ENCODE peak calls at places on chromosome 1, in seven cellular contexts. One of them, this sample, is unnamed.

GRCh38 chr1:58152709-58153108 is 393.8 kb downstream of the OMA1 start:
- DNase-seq in left ventricle myocardium inferior: no peak
- DNase-seq in AG10803: no peak
- DNase-seq in GM12865: no peak
- DNase-seq in fibroblast of lung: no peak
- DNase-seq in kidney: no peak
- DNase-seq in ovary: no peak
- DNase-seq in this sample: no peak

GRCh38 chr1:69929278-69930057 is 275.9 kb downstream of the LRRC40 start:
- DNase-seq in kidney: no peak
- DNase-seq in ovary: no peak
- DNase-seq in GM12865: no peak
- DNase-seq in AG10803: peak
- DNase-seq in fibroblast of lung: no peak
- DNase-seq in left ventricle myocardium inferior: no peak
- DNase-seq in this sample: no peak

GRCh38 chr1:214331827-214332423 is 51.0 kb downstream of the SMYD2 start:
- DNase-seq in ovary: peak
- DNase-seq in fibroblast of lung: peak
- DNase-seq in AG10803: no peak
- DNase-seq in left ventricle myocardium inferior: no peak
- DNase-seq in kidney: no peak
- DNase-seq in GM12865: peak
- DNase-seq in this sample: peak

GRCh38 chr1:157105988-157106812 is 6.6 kb upstream of the ETV3L start:
- DNase-seq in kidney: no peak
- DNase-seq in left ventricle myocardium inferior: no peak
- DNase-seq in ovary: no peak
- DNase-seq in fibroblast of lung: peak
- DNase-seq in GM12865: peak
- DNase-seq in AG10803: peak
- DNase-seq in this sample: peak

GRCh38 chr1:7550981-7551380 is 220.1 kb upstream of the VAMP3 start:
- DNase-seq in AG10803: no peak
- DNase-seq in ovary: no peak
- DNase-seq in GM12865: no peak
- DNase-seq in kidney: peak
- DNase-seq in fibroblast of lung: no peak
- DNase-seq in left ventricle myocardium inferior: no peak
- DNase-seq in this sample: no peak

GRCh38 chr1:75317976-75318375 is 183.8 kb downstream of the LHX8 start:
- DNase-seq in ovary: no peak
- DNase-seq in fibroblast of lung: no peak
- DNase-seq in GM12865: no peak
- DNase-seq in AG10803: no peak
- DNase-seq in kidney: no peak
- DNase-seq in left ventricle myocardium inferior: no peak
- DNase-seq in this sample: no peak

GRCh38 chr1:116474921-116475849 is 95.6 kb downstream of the CD58 start:
- DNase-seq in fibroblast of lung: no peak
- DNase-seq in ovary: no peak
- DNase-seq in kidney: peak
- DNase-seq in left ventricle myocardium inferior: peak
- DNase-seq in GM12865: no peak
- DNase-seq in AG10803: no peak
- DNase-seq in this sample: no peak

GRCh38 chr1:6912507-6912906 is 127.3 kb downstream of the CAMTA1 start:
- DNase-seq in GM12865: no peak
- DNase-seq in AG10803: no peak
- DNase-seq in ovary: no peak
- DNase-seq in left ventricle myocardium inferior: no peak
- DNase-seq in kidney: no peak
- DNase-seq in fibroblast of lung: no peak
- DNase-seq in this sample: no peak

GRCh38 chr1:82614090-82614489 is 813.4 kb downstream of the ADGRL2 start:
- DNase-seq in GM12865: no peak
- DNase-seq in fibroblast of lung: no peak
- DNase-seq in left ventricle myocardium inferior: no peak
- DNase-seq in ovary: no peak
- DNase-seq in AG10803: no peak
- DNase-seq in kidney: no peak
- DNase-seq in this sample: no peak

GRCh38 chr1:81760487-81761097 is 40.1 kb upstream of the ADGRL2 start:
- DNase-seq in left ventricle myocardium inferior: no peak
- DNase-seq in ovary: no peak
- DNase-seq in AG10803: peak
- DNase-seq in kidney: no peak
- DNase-seq in fibroblast of lung: peak
- DNase-seq in GM12865: peak
- DNase-seq in this sample: no peak

GRCh38 chr1:25697426-25698220 is 81.0 kb downstream of the MAN1C1 start:
- DNase-seq in fibroblast of lung: no peak
- DNase-seq in AG10803: no peak
- DNase-seq in ovary: no peak
- DNase-seq in GM12865: no peak
- DNase-seq in left ventricle myocardium inferior: no peak
- DNase-seq in kidney: no peak
- DNase-seq in this sample: no peak

GRCh38 chr1:39852214-39852791 is 31.0 kb downstream of the TRIT1 start:
- DNase-seq in GM12865: no peak
- DNase-seq in fibroblast of lung: no peak
- DNase-seq in AG10803: no peak
- DNase-seq in left ventricle myocardium inferior: no peak
- DNase-seq in kidney: no peak
- DNase-seq in ovary: no peak
- DNase-seq in this sample: no peak

GRCh38 chr1:215263636-215264035 is 181.1 kb downstream of the KCNK2 start:
- DNase-seq in AG10803: no peak
- DNase-seq in ovary: no peak
- DNase-seq in GM12865: no peak
- DNase-seq in fibroblast of lung: no peak
- DNase-seq in left ventricle myocardium inferior: no peak
- DNase-seq in kidney: no peak
- DNase-seq in this sample: no peak

DNA sequence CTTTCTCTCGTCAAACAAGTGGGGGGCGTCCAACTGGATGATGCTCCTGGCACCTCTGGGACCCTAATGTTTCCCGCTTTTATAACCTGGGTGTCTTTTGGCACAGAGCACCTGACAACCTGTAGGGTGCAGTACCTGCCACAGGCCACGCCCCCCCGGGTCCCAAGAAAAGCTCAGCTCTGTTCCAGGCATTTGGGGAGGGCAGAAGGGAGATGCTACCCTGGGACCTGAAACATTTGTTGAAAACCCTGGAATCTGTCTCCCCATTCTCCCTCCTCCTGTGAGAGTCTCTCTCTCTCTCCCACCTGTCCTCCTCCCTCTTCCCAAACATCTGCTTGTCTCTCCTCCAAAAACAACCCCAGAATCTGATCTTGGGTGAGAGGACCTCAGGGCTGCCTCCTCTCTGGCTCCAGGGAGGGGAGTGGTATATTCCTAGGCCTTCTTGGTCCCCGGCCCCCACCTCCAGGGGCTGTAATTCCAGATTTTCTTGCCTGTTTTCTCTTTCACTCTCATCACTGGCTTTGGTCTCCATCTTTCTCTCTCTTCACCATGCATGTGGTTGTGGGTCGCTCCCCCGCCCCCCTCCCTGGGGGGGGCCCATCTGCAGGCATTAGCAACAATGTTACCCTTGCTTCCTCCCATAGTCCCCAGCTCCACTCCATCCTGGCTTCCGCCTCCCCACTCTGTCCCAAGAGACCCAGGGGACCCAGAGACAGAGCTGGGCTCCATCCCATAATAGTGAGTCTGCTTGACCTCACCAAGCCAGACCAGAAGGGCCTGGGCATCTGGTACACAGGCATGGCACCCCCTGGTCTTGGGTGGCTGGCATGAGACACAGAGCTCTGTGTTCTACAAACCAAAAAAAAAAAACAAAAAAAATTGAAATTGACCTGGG is 4.1 kb downstream of the AHDC1 start:
- DNase-seq in left ventricle myocardium inferior: no peak
- DNase-seq in AG10803: no peak
- DNase-seq in GM12865: no peak
- DNase-seq in kidney: no peak
- DNase-seq in fibroblast of lung: no peak
- DNase-seq in ovary: peak
- DNase-seq in this sample: no peak
- TF ChIP-seq CTCF in left ventricle myocardium inferior: no peak
- TF ChIP-seq CTCF in AG10803: no peak
- TF ChIP-seq CTCF in GM12865: no peak
- TF ChIP-seq CTCF in kidney: no peak
- TF ChIP-seq CTCF in fibroblast of lung: no peak
- TF ChIP-seq CTCF in ovary: no peak
- TF ChIP-seq CTCF in this sample: no peak

GRCh38 chr1:203058674-203058931 is 27.2 kb downstream of the MYOG start:
- DNase-seq in fibroblast of lung: no peak
- DNase-seq in left ventricle myocardium inferior: no peak
- DNase-seq in ovary: no peak
- DNase-seq in kidney: no peak
- DNase-seq in GM12865: no peak
- DNase-seq in AG10803: no peak
- DNase-seq in this sample: no peak

GRCh38 chr1:203055983-203056382 is 29.7 kb downstream of the PPFIA4 start:
- DNase-seq in GM12865: no peak
- DNase-seq in kidney: no peak
- DNase-seq in AG10803: no peak
- DNase-seq in ovary: no peak
- DNase-seq in left ventricle myocardium inferior: no peak
- DNase-seq in fibroblast of lung: no peak
- DNase-seq in this sample: no peak

GRCh38 chr1:203057831-203058673 is 27.8 kb downstream of the MYOG start:
- DNase-seq in fibroblast of lung: no peak
- DNase-seq in AG10803: peak
- DNase-seq in kidney: no peak
- DNase-seq in ovary: no peak
- DNase-seq in GM12865: no peak
- DNase-seq in left ventricle myocardium inferior: no peak
- DNase-seq in this sample: no peak

GRCh38 chr1:203055166-203055799 is 29.0 kb downstream of the PPFIA4 start:
- DNase-seq in GM12865: no peak
- DNase-seq in AG10803: no peak
- DNase-seq in left ventricle myocardium inferior: no peak
- DNase-seq in ovary: no peak
- DNase-seq in fibroblast of lung: no peak
- DNase-seq in kidney: no peak
- DNase-seq in this sample: no peak

DNA sequence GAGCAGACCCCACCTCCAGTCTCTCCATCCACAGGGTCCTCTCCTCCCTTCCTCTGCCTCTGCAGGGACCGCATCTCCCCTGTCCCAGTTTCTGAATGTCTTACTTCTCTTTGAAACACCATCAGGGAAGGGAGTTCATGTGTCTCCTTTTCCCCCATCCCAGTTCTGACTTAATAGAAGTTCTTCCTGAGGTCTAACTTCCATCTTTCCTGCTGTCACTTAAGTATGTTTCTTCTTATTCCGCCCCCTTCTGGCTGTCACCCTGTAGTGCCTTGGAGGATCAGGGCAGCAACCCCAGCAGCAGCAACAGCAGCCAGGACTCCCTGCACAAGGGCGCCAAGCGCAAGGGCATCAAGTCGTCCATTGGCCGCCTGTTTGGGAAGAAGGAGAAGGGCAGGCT is 29.3 kb downstream of the MYOG start:
- DNase-seq in AG10803: no peak
- DNase-seq in fibroblast of lung: no peak
- DNase-seq in ovary: no peak
- DNase-seq in GM12865: no peak
- DNase-seq in left ventricle myocardium inferior: no peak
- DNase-seq in kidney: no peak
- DNase-seq in this sample: no peak
- TF ChIP-seq CTCF in AG10803: no peak
- TF ChIP-seq CTCF in fibroblast of lung: peak
- TF ChIP-seq CTCF in ovary: no peak
- TF ChIP-seq CTCF in GM12865: peak
- TF ChIP-seq CTCF in left ventricle myocardium inferior: no peak
- TF ChIP-seq CTCF in kidney: no peak
- TF ChIP-seq CTCF in this sample: no peak

GRCh38 chr1:3762151-3762872 is 10.1 kb downstream of the CCDC27 start:
- DNase-seq in fibroblast of lung: no peak
- DNase-seq in ovary: no peak
- DNase-seq in left ventricle myocardium inferior: no peak
- DNase-seq in kidney: peak
- DNase-seq in AG10803: no peak
- DNase-seq in GM12865: no peak
- DNase-seq in this sample: no peak
- TF ChIP-seq CTCF in fibroblast of lung: no peak
- TF ChIP-seq CTCF in ovary: no peak
- TF ChIP-seq CTCF in left ventricle myocardium inferior: no peak
- TF ChIP-seq CTCF in kidney: no peak
- TF ChIP-seq CTCF in AG10803: no peak
- TF ChIP-seq CTCF in GM12865: no peak
- TF ChIP-seq CTCF in this sample: no peak

GRCh38 chr1:186482661-186483255 is 21.8 kb upstream of the PDC start:
- DNase-seq in left ventricle myocardium inferior: peak
- DNase-seq in AG10803: peak
- DNase-seq in GM12865: peak
- DNase-seq in ovary: peak
- DNase-seq in kidney: no peak
- DNase-seq in fibroblast of lung: peak
- DNase-seq in this sample: peak

GRCh38 chr1:186483561-186483960 is 22.6 kb upstream of the PDC start:
- DNase-seq in left ventricle myocardium inferior: no peak
- DNase-seq in AG10803: no peak
- DNase-seq in kidney: no peak
- DNase-seq in ovary: no peak
- DNase-seq in GM12865: no peak
- DNase-seq in fibroblast of lung: no peak
- DNase-seq in this sample: no peak

GRCh38 chr1:186491351-186491750 is 30.4 kb upstream of the PDC start:
- DNase-seq in ovary: no peak
- DNase-seq in kidney: no peak
- DNase-seq in AG10803: no peak
- DNase-seq in left ventricle myocardium inferior: no peak
- DNase-seq in fibroblast of lung: no peak
- DNase-seq in GM12865: no peak
- DNase-seq in this sample: no peak

GRCh38 chr1:186486061-186486460 is 25.1 kb upstream of the PDC start:
- DNase-seq in fibroblast of lung: no peak
- DNase-seq in kidney: no peak
- DNase-seq in GM12865: no peak
- DNase-seq in ovary: no peak
- DNase-seq in left ventricle myocardium inferior: no peak
- DNase-seq in AG10803: no peak
- DNase-seq in this sample: no peak

GRCh38 chr1:186487163-186487562 is 26.2 kb upstream of the PDC start:
- DNase-seq in left ventricle myocardium inferior: no peak
- DNase-seq in ovary: no peak
- DNase-seq in kidney: no peak
- DNase-seq in GM12865: no peak
- DNase-seq in AG10803: no peak
- DNase-seq in fibroblast of lung: peak
- DNase-seq in this sample: no peak
- TF ChIP-seq CTCF in left ventricle myocardium inferior: no peak
- TF ChIP-seq CTCF in ovary: no peak
- TF ChIP-seq CTCF in kidney: no peak
- TF ChIP-seq CTCF in GM12865: no peak
- TF ChIP-seq CTCF in AG10803: no peak
- TF ChIP-seq CTCF in fibroblast of lung: no peak
- TF ChIP-seq CTCF in this sample: no peak

DNA sequence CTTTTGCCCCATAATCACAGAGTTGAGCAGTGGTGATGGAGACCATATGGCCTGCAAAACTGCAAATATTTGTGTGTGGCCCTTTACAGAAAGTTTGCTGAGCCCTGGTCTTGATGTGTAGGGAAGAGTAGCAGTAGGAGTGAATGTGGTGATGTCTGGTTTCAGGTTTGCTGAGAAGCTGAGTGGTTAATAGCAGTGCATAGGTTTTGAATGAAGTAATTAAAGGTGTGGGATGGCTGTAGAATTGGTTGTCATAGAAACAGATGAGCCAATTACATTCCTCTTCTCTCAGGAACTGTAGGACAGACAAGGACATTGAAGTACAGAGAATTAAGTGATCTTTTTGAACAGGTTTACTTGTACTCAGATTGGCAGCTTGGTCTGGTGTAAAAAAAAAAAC is 37.4 kb downstream of the PRDM2 start:
- DNase-seq in fibroblast of lung: peak
- DNase-seq in kidney: no peak
- DNase-seq in AG10803: no peak
- DNase-seq in GM12865: peak
- DNase-seq in left ventricle myocardium inferior: no peak
- DNase-seq in ovary: no peak
- DNase-seq in this sample: no peak
- TF ChIP-seq CTCF in fibroblast of lung: no peak
- TF ChIP-seq CTCF in kidney: no peak
- TF ChIP-seq CTCF in AG10803: no peak
- TF ChIP-seq CTCF in GM12865: no peak
- TF ChIP-seq CTCF in left ventricle myocardium inferior: no peak
- TF ChIP-seq CTCF in ovary: no peak
- TF ChIP-seq CTCF in this sample: no peak

This sample was measured in GM20000.